ENCODE peak calls at places on chromosome 20, in eight cellular contexts. B, W, A, N, V, K, L and I are unnamed samples. For H3K79me2, the result is how much of the 10 kb centered on the place peaks cover.

GRCh38 chr20:10629946-10630345 is 43.9 kb downstream of the JAG1 start:
- DNase-seq in B (no peak), W (peak), A (no peak), N (no peak), V (no peak), K (no peak), L (no peak), I (no peak)

GRCh38 chr20:56720620-56721213 is 91.6 kb downstream of the TFAP2C start:
- DNase-seq in B (no peak), W (no peak), A (no peak), N (no peak), V (no peak), K (no peak), L (no peak), I (no peak)

GRCh38 chr20:13392391-13392790 is 171.3 kb downstream of the ISM1 start:
- DNase-seq in B (no peak), W (no peak), A (no peak), N (no peak), V (no peak), K (no peak), L (no peak), I (no peak)

GRCh38 chr20:528923-529594 is 14.5 kb downstream of the CSNK2A1 start:
- DNase-seq in B (peak), W (no peak), A (no peak), N (peak), V (peak), K (no peak), L (peak), I (no peak)

GRCh38 chr20:58542411-58543095 is 27.4 kb upstream of the APCDD1L start:
- DNase-seq in B (peak), W (no peak), A (no peak), N (no peak), V (peak), K (no peak), L (peak), I (no peak)

GRCh38 chr20:47809561-47809960 is 24.3 kb upstream of the SULF2 start:
- DNase-seq in B (peak), W (no peak), A (no peak), N (peak), V (no peak), K (no peak), L (peak), I (no peak)

GRCh38 chr20:44911264-44911921 is 1.5 kb downstream of the PABPC1L start:
- DNase-seq in B (no peak), W (peak), A (peak), N (no peak), V (peak), K (peak), L (peak), I (peak)

GRCh38 chr20:35908007-35908406 is 46.3 kb downstream of the SCAND1 start:
- DNase-seq in B (no peak), W (no peak), A (peak), N (no peak), V (no peak), K (no peak), L (no peak), I (no peak)

GRCh38 chr20:45416917-45417316 is 976 bp downstream of the PIGT start:
- DNase-seq in B (no peak), W (no peak), A (no peak), N (no peak), V (no peak), K (peak), L (no peak), I (no peak)

GRCh38 chr20:9493818-9494217 is 20.6 kb upstream of the LAMP5 start:
- DNase-seq in B (peak), W (no peak), A (no peak), N (no peak), V (no peak), K (no peak), L (peak), I (no peak)

GRCh38 chr20:8153281-8153908 is 21.3 kb downstream of the PLCB1 start:
- DNase-seq in B (no peak), W (no peak), A (no peak), N (no peak), V (no peak), K (no peak), L (peak), I (peak)

GRCh38 chr20:41436679-41437078 is 70.1 kb upstream of the EMILIN3 start:
- DNase-seq in B (peak), W (no peak), A (no peak), N (peak), V (peak), K (no peak), L (peak), I (no peak)

GRCh38 chr20:1215386-1216170 is 10.3 kb upstream of the RAD21L1 start:
- DNase-seq in B (no peak), W (no peak), A (no peak), N (no peak), V (no peak), K (no peak), L (no peak), I (no peak)

GRCh38 chr20:57860576-57860975 is 150.8 kb upstream of the PMEPA1 start:
- DNase-seq in B (no peak), W (no peak), A (no peak), N (no peak), V (no peak), K (no peak), L (no peak), I (no peak)

GRCh38 chr20:21064924-21065323 is 41.2 kb downstream of the LINC00237 start:
- DNase-seq in B (no peak), W (no peak), A (no peak), N (no peak), V (no peak), K (no peak), L (no peak), I (no peak)

GRCh38 chr20:47493175-47493953 is 8.3 kb upstream of the NCOA3 start:
- DNase-seq in B (peak), W (no peak), A (no peak), N (no peak), V (peak), K (peak), L (peak), I (peak)

GRCh38 chr20:7399575-7399974 is 540.7 kb downstream of the HAO1 start:
- DNase-seq in B (no peak), W (no peak), A (no peak), N (no peak), V (no peak), K (no peak), L (no peak), I (no peak)

GRCh38 chr20:59055302-59055701 is 12.7 kb upstream of the PRELID3B start:
- DNase-seq in B (no peak), W (no peak), A (no peak), N (no peak), V (peak), K (peak), L (no peak), I (no peak)

GRCh38 chr20:45970646-45971424 is 1.2 kb downstream of the ZNF335 start:
- DNase-seq in B (no peak), W (peak), A (no peak), N (no peak), V (peak), K (peak), L (peak), I (no peak)

GRCh38 chr20:48604426-48604825 is 223.4 kb downstream of the PREX1 start:
- DNase-seq in B (no peak), W (no peak), A (no peak), N (no peak), V (no peak), K (no peak), L (no peak), I (no peak)

GRCh38 chr20:39103732-39104131 is 141.6 kb downstream of the DHX35 start:
- DNase-seq in B (peak), W (no peak), A (no peak), N (no peak), V (peak), K (no peak), L (peak), I (no peak)

GRCh38 chr20:3848565-3848964 is 1.9 kb downstream of the MAVS start:
- DNase-seq in B (no peak), W (no peak), A (no peak), N (no peak), V (no peak), K (no peak), L (no peak), I (no peak)

GRCh38 chr20:50356522-50356880 is 153.7 kb upstream of the PTPN1 start:
- DNase-seq in B (no peak), W (no peak), A (no peak), N (no peak), V (no peak), K (no peak), L (no peak), I (no peak)

GRCh38 chr20:50356962-50357782 is 153.0 kb upstream of the PTPN1 start:
- DNase-seq in B (no peak), W (no peak), A (no peak), N (no peak), V (no peak), K (no peak), L (no peak), I (no peak)

GRCh38 chr20:50354690-50355592 is 155.2 kb upstream of the PTPN1 start:
- DNase-seq in B (no peak), W (no peak), A (no peak), N (peak), V (no peak), K (no peak), L (no peak), I (no peak)

GRCh38 chr20:50357783-50358161 is 152.4 kb upstream of the PTPN1 start:
- DNase-seq in B (no peak), W (no peak), A (no peak), N (no peak), V (no peak), K (no peak), L (no peak), I (no peak)

DNA sequence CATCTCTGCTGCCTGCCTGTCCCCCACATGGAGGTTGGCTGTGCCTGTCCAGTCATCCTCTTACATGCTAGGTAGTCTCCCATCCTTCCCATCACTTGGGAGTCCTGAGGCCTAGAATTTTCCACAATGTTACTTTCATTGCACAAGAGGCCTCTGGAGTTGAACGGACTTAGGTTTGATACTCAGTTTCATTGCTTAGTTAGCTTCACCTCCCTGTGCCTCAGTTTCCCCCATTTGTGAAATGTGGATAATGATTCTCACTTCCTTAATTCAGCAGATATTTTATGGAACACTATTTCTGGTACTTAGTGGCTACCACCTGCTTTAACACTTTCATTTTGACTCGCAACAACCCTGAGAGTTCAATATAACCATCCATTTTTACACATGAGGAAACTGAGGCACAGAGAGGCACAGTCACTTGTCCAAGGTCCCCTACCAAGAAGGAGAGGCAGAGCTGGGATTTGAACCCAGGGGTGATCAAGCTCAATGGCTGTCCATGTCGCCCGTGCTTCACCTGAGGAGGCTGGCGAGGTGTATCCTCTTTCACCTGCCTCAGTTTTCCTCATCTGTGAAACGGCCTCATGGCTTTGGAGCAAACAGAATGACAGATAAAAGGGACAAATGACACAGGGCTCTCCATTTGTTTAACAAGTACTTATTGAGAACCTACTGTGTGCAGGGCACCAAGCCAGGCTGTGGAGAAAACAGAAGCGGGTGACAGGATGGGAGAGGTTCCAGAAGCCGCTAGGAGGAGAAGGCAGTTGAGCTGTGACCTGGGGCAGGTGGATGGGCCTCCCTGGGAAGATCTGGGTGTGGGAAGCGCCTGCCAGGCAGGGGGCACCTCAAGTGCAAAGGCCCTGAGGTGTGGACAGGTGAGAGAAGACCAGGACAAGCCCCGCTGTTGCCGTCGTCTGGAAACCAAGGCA is 154.3 kb upstream of the PTPN1 start:
- DNase-seq in B (no peak), W (no peak), A (no peak), N (no peak), V (no peak), K (no peak), L (no peak), I (no peak)
- H3K79me2 ChIP-seq in B (under half), W (under half), A (under half), N (under half), V (under half), K (under half), L (under half), I (under half)

DNA sequence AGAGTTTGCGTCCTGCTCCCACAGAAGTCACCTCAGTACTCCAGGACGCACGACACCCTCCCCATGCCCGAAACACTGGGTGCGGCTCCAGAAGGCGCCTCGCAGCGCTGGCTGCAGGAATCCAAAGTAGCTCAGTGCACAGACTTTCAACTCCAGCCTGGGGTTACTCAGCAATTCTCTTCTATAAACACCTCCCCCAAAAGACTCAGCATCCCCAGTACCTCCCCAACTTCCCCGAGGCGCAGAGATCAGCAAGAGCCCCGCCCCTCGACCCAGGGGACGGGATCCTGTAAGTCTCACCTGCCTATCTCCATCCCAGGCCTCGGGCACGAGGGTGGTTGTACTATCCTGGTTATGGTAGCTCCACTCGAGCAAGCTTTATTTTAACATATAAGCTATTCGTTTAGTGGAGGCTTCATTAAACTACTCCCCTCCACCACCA is 88.1 kb downstream of the ZFP64 start:
- DNase-seq in B (peak), W (peak), A (peak), N (peak), V (peak), K (no peak), L (peak), I (no peak)
- H3K4me3 ChIP-seq in B (peak), W (peak), A (peak), N (peak), V (peak), K (no peak), L (peak), I (peak)

GRCh38 chr20:64041781-64042771 is 6.1 kb downstream of the C20orf204 start:
- DNase-seq in B (no peak), W (peak), A (peak), N (no peak), V (no peak), K (no peak), L (no peak), I (peak)
- H2AFZ ChIP-seq in B (no peak), W (peak), A (peak), N (peak), V (peak), K (no peak), L (no peak), I (peak)

GRCh38 chr20:17668432-17668831 is 13.6 kb downstream of the RRBP1 start:
- DNase-seq in B (no peak), W (no peak), A (no peak), N (no peak), V (no peak), K (no peak), L (no peak), I (no peak)
- H3K79me2 ChIP-seq in B (half or more), W (under half), A (half or more), N (half or more), V (half or more), K (under half), L (half or more), I (half or more)

GRCh38 chr20:62516345-62516744 is 40.5 kb upstream of the GATA5 start:
- DNase-seq in B (no peak), W (peak), A (peak), N (no peak), V (no peak), K (no peak), L (no peak), I (no peak)

GRCh38 chr20:62515280-62515679 is 39.5 kb upstream of the GATA5 start:
- DNase-seq in B (no peak), W (no peak), A (no peak), N (no peak), V (no peak), K (no peak), L (no peak), I (no peak)

GRCh38 chr20:62513991-62514390 is 38.2 kb upstream of the GATA5 start:
- DNase-seq in B (no peak), W (no peak), A (no peak), N (no peak), V (no peak), K (no peak), L (no peak), I (no peak)

GRCh38 chr20:62517168-62517567 is 41.4 kb upstream of the GATA5 start:
- DNase-seq in B (no peak), W (no peak), A (no peak), N (no peak), V (no peak), K (no peak), L (no peak), I (no peak)

DNA sequence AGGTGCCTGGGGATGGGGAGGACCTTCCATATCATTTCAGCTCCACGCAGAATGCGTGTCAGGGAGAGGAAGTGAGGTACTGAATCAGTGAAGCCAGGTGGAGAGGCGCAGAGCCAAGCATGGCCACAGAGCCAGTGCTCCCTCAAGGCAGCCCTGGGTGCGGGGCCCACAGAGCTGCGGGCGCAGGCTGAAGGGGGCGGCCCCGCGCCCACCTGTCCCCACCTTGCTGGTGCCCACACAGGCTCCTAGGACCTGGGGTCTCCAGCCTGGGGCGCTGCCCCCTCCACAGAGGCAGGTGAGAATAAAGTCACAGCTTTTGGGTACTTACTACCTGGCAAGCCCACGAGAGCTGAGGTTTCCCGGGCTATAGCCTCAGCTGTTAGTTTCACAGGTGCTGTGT is 40.0 kb upstream of the GATA5 start:
- DNase-seq in B (no peak), W (no peak), A (no peak), N (no peak), V (no peak), K (no peak), L (no peak), I (no peak)
- H3K4me3 ChIP-seq in B (no peak), W (no peak), A (no peak), N (no peak), V (no peak), K (no peak), L (no peak), I (no peak)

GRCh38 chr20:17460119-17460518 is 71.1 kb downstream of the BFSP1 start:
- DNase-seq in B (no peak), W (no peak), A (no peak), N (no peak), V (no peak), K (no peak), L (no peak), I (no peak)
- H2AFZ ChIP-seq in B (no peak), W (peak), A (peak), N (no peak), V (peak), K (no peak), L (no peak), I (no peak)